ENCODE peak calls at places on chromosomes 1 and 21, in five cellular contexts. M is breast epithelium, Q is psoas muscle, H is foreskin keratinocyte, I is ascending aorta. K is an unnamed sample.

GRCh38 chr1:50724626-50725286 is 235.3 kb downstream of the FAF1 start:
- DNase-seq in M (no peak), Q (no peak), H (no peak), I (no peak), K (no peak)

GRCh38 chr1:2861988-2862430 is 60.5 kb upstream of the TTC34 start:
- DNase-seq in M (no peak), Q (peak; percentile 28), H (no peak), I (no peak), K (no peak)

GRCh38 chr21:30194701-30195299 is 21.1 kb downstream of the CLDN8 start:
- DNase-seq in M (no peak), Q (no peak), H (no peak), I (no peak), K (no peak)

GRCh38 chr1:108570128-108570527 is 10.2 kb downstream of the EEIG2 start:
- DNase-seq in M (no peak), Q (no peak), H (no peak), I (no peak), K (no peak)

GRCh38 chr1:33056426-33056825 is 19.7 kb upstream of the AK2 start:
- DNase-seq in M (no peak), Q (no peak), H (no peak), I (no peak), K (no peak)

GRCh38 chr1:83796409-83796808 is 202.5 kb downstream of the TTLL7 start:
- DNase-seq in M (no peak), Q (no peak), H (no peak), I (no peak), K (no peak)

GRCh38 chr21:41802684-41803083 is 35.8 kb upstream of the RIPK4 start:
- DNase-seq in M (peak; percentile 79), Q (peak; percentile 86), H (no peak), I (no peak), K (no peak)

GRCh38 chr1:224238212-224238611 is 55.2 kb downstream of the DEGS1 start:
- DNase-seq in M (no peak), Q (no peak), H (no peak), I (no peak), K (no peak)

GRCh38 chr1:51336004-51336403 is 5.6 kb upstream of the TTC39A start:
- DNase-seq in M (no peak), Q (no peak), H (no peak), I (no peak), K (no peak)

GRCh38 chr21:18155508-18156193 is 89.0 kb upstream of the CHODL start:
- DNase-seq in M (no peak), Q (no peak), H (peak; percentile 25), I (no peak), K (no peak)

GRCh38 chr1:62407398-62408009 is 29.3 kb upstream of the USP1 start:
- DNase-seq in M (no peak), Q (no peak), H (no peak), I (no peak), K (no peak)

GRCh38 chr1:159941867-159942560 is 3.4 kb downstream of the IGSF9 start:
- DNase-seq in M (no peak), Q (no peak), H (no peak), I (peak; percentile 3), K (no peak)

GRCh38 chr1:70220517-70221240 is 501 bp upstream of the SRSF11 start:
- DNase-seq in M (no peak), Q (no peak), H (no peak), I (no peak), K (no peak)

GRCh38 chr1:119449964-119450363 is 35.0 kb downstream of the HSD3B2 start:
- DNase-seq in M (no peak), Q (no peak), H (no peak), I (no peak), K (no peak)

GRCh38 chr1:94622757-94623156 is 81.2 kb upstream of the F3 start:
- DNase-seq in M (no peak), Q (no peak), H (peak; percentile 91), I (no peak), K (no peak)

GRCh38 chr21:10466200-10466599 is 55.2 kb upstream of the TPTE start:
- DNase-seq in M (no peak), Q (no peak), H (no peak), I (no peak), K (no peak)

GRCh38 chr1:236495359-236496120 is 28.2 kb upstream of the LGALS8 start:
- DNase-seq in M (no peak), Q (no peak), H (no peak), I (no peak), K (no peak)

GRCh38 chr1:27298632-27299384 is 23.2 kb upstream of the TMEM222 start:
- DNase-seq in M (no peak), Q (no peak), H (peak; percentile 2), I (no peak), K (no peak)

GRCh38 chr1:247904122-247904521 is 8.7 kb downstream of the OR2W3 start:
- DNase-seq in M (no peak), Q (no peak), H (no peak), I (no peak), K (no peak)

GRCh38 chr1:79726321-79726720 is 719.8 kb upstream of the ADGRL4 start:
- DNase-seq in M (no peak), Q (no peak), H (no peak), I (no peak), K (no peak)

GRCh38 chr1:25616932-25617625 is 488 bp downstream of the MAN1C1 start:
- DNase-seq in M (no peak), Q (peak; percentile 60), H (no peak), I (no peak), K (no peak)

GRCh38 chr1:17795081-17795809 is 40.1 kb downstream of the ACTL8 start:
- DNase-seq in M (no peak), Q (no peak), H (no peak), I (no peak), K (no peak)

GRCh38 chr1:206828061-206828460 is 37.4 kb upstream of the IL20 start:
- DNase-seq in M (no peak), Q (no peak), H (no peak), I (no peak), K (no peak)

GRCh38 chr1:87586501-87586900 is 257.8 kb downstream of the LMO4 start:
- DNase-seq in M (no peak), Q (no peak), H (no peak), I (no peak), K (no peak)

GRCh38 chr21:15122241-15122640 is 57.4 kb upstream of the NRIP1 start:
- DNase-seq in M (no peak), Q (peak; percentile 79), H (no peak), I (no peak), K (no peak)

GRCh38 chr1:44640178-44640865 is 34.0 kb downstream of the TMEM53 start:
- DNase-seq in M (no peak), Q (peak; percentile 77), H (no peak), I (no peak), K (no peak)

DNA sequence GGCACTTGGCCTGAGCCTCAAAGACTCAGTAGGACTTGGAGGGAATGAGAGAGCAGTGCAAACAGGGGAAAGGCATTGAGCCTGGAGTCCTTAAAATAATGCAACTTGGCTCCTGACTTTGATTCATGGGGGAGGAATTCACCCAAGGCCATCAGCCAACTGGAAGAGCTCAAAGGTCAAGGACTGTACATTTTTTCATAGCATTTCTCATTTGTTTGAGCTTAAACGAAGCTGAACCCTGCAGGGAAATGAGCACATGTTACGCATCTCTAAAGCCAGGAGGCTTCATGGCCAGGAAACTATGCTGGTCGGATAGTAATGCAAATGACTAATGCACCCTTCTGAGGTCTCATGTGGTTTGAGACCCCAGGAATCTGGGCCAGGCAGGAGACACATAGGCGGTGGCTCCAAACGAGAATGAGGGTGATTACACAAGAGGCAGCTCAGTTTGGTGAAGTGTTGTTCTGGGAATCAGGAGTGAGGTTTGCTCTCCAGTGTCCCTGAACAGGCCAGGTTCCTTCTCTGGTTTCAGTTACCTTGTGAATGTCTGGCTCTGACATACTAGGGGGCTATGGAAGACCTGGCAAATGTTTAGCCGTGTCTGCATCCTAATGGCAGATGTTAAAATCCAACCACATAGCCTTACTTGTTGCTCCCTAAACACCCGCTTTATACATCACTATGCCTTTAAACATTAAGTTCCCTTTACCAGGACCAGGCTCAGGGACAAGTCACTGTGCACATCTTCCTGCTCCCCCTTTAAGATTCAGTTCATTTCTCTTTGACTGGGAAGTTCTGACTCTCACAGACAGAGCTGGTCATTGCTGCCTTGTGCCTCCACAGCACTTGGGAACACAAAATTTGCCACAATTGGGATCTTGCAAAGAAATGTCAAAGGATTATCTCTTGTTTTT is 503.9 kb upstream of the USP24 start:
- DNase-seq in M (peak; percentile 54), Q (peak; percentile 64), H (no peak), I (no peak), K (no peak)
- H3K27ac ChIP-seq in M (peak overlapping the region; percentile 71), Q (peak overlapping the region; percentile 59), H (no peak overlapping the region), I (peak overlapping the region; percentile 80), K (no peak overlapping the region)

DNA sequence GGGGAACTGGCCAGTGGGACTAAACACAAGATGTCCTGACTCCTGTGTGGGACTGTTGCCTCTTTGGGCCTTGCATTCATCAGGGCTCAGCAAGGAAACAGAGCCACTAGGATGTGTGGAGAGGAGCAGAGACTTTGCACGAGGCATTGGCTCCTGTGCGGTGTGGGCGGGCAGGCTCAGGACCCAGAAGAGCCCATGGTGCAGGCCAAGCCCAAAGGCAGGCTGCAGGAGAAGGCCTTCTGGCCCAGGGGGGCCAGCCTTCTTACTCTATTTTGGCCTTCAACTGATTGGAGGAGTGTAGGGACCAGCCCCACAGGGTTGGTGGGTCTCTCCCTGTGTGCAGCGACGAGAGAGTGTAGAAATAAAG is 23.5 kb downstream of the LRRC3 start:
- DNase-seq in M (no peak), Q (no peak), H (no peak), I (no peak), K (no peak)
- H3K27ac ChIP-seq in M (no peak overlapping the region), Q (no peak overlapping the region), H (no peak overlapping the region), I (no peak overlapping the region), K (no peak overlapping the region)

GRCh38 chr1:149927535-149928387 is at the start of gene SF3B4:
- DNase-seq in M (peak; percentile 95), Q (peak; percentile 98), H (peak; percentile 57), I (peak; percentile 82), K (peak; percentile 91)

GRCh38 chr1:149926296-149926695 is 1.3 kb downstream of the SF3B4 start:
- DNase-seq in M (no peak), Q (no peak), H (no peak), I (no peak), K (no peak)

GRCh38 chr1:149928388-149928724 is 753 bp upstream of the SF3B4 start:
- DNase-seq in M (no peak), Q (no peak), H (no peak), I (no peak), K (no peak)

GRCh38 chr1:149925751-149926150 is 1.9 kb downstream of the SF3B4 start:
- DNase-seq in M (no peak), Q (no peak), H (no peak), I (no peak), K (no peak)

GRCh38 chr1:149927056-149927534 is 508 bp downstream of the SF3B4 start:
- DNase-seq in M (no peak), Q (no peak), H (no peak), I (no peak), K (no peak)
- H3K27ac ChIP-seq in M (peak overlapping the region; percentile 97), Q (peak overlapping the region; percentile 96), H (peak overlapping the region; percentile 87), I (peak overlapping the region; percentile 89), K (peak overlapping the region; percentile 93)

GRCh38 chr1:101316276-101316675 is 79.5 kb downstream of the S1PR1 start:
- DNase-seq in M (no peak), Q (no peak), H (no peak), I (no peak), K (no peak)

GRCh38 chr1:101316801-101317200 is 80.0 kb downstream of the S1PR1 start:
- DNase-seq in M (no peak), Q (no peak), H (no peak), I (no peak), K (no peak)

GRCh38 chr1:101311146-101311892 is 74.5 kb downstream of the S1PR1 start:
- DNase-seq in M (no peak), Q (no peak), H (no peak), I (no peak), K (no peak)

GRCh38 chr1:101312192-101312591 is 75.4 kb downstream of the S1PR1 start:
- DNase-seq in M (no peak), Q (no peak), H (no peak), I (no peak), K (no peak)

GRCh38 chr1:101314244-101314643 is 77.4 kb downstream of the S1PR1 start:
- DNase-seq in M (no peak), Q (no peak), H (peak; percentile 31), I (no peak), K (no peak)
- H3K27ac ChIP-seq in M (no peak overlapping the region), Q (no peak overlapping the region), H (no peak overlapping the region), I (no peak overlapping the region), K (no peak overlapping the region)